ENCODE peak calls at places on chromosome 2, in nine cellular contexts. One of them, this sample, is unnamed.

GRCh38 chr2:74011246-74011645 is 26.5 kb downstream of the TET3 start:
- DNase-seq in SK-N-SH: no peak
- DNase-seq in endodermal cell: no peak
- DNase-seq in fibroblast of lung: no peak
- DNase-seq in adrenal gland: no peak
- DNase-seq in upper lobe of right lung: no peak
- DNase-seq in psoas muscle: no peak
- DNase-seq in Peyer's patch: peak; percentile 62
- DNase-seq in Karpas-422: no peak
- DNase-seq in this sample: peak; percentile 86

GRCh38 chr2:219724628-219725027 is 97.2 kb downstream of the SLC4A3 start:
- DNase-seq in SK-N-SH: no peak
- DNase-seq in endodermal cell: no peak
- DNase-seq in fibroblast of lung: peak; percentile 70
- DNase-seq in adrenal gland: no peak
- DNase-seq in upper lobe of right lung: no peak
- DNase-seq in psoas muscle: no peak
- DNase-seq in Peyer's patch: no peak
- DNase-seq in Karpas-422: no peak
- DNase-seq in this sample: no peak

GRCh38 chr2:209933499-209934458 is 68.7 kb upstream of the RPE start:
- DNase-seq in SK-N-SH: no peak
- DNase-seq in endodermal cell: no peak
- DNase-seq in fibroblast of lung: peak; percentile 94
- DNase-seq in adrenal gland: peak; percentile 67
- DNase-seq in upper lobe of right lung: no peak
- DNase-seq in psoas muscle: no peak
- DNase-seq in Peyer's patch: no peak
- DNase-seq in Karpas-422: no peak
- DNase-seq in this sample: no peak

GRCh38 chr2:112335600-112335999 is 60.2 kb downstream of the ZC3H6 start:
- DNase-seq in SK-N-SH: no peak
- DNase-seq in endodermal cell: no peak
- DNase-seq in fibroblast of lung: no peak
- DNase-seq in adrenal gland: no peak
- DNase-seq in upper lobe of right lung: no peak
- DNase-seq in psoas muscle: no peak
- DNase-seq in Peyer's patch: no peak
- DNase-seq in Karpas-422: no peak
- DNase-seq in this sample: no peak

GRCh38 chr2:97728091-97728596 is 14.8 kb downstream of the ZAP70 start:
- DNase-seq in SK-N-SH: no peak
- DNase-seq in endodermal cell: no peak
- DNase-seq in fibroblast of lung: peak; percentile 34
- DNase-seq in adrenal gland: no peak
- DNase-seq in upper lobe of right lung: peak; percentile 57
- DNase-seq in psoas muscle: no peak
- DNase-seq in Peyer's patch: peak; percentile 44
- DNase-seq in Karpas-422: no peak
- DNase-seq in this sample: no peak

GRCh38 chr2:237863659-237864029 is 4.2 kb downstream of the RAMP1 start:
- DNase-seq in SK-N-SH: no peak
- DNase-seq in endodermal cell: no peak
- DNase-seq in fibroblast of lung: no peak
- DNase-seq in adrenal gland: no peak
- DNase-seq in upper lobe of right lung: peak; percentile 33
- DNase-seq in psoas muscle: no peak
- DNase-seq in Peyer's patch: peak; percentile 27
- DNase-seq in Karpas-422: no peak
- DNase-seq in this sample: no peak

GRCh38 chr2:51027442-51027841 is 4.5 kb downstream of the NRXN1 start:
- DNase-seq in SK-N-SH: no peak
- DNase-seq in endodermal cell: no peak
- DNase-seq in fibroblast of lung: no peak
- DNase-seq in adrenal gland: no peak
- DNase-seq in upper lobe of right lung: no peak
- DNase-seq in psoas muscle: peak; percentile 10
- DNase-seq in Peyer's patch: no peak
- DNase-seq in Karpas-422: no peak
- DNase-seq in this sample: no peak

GRCh38 chr2:21469564-21469963 is 345.8 kb downstream of the TDRD15 start:
- DNase-seq in SK-N-SH: no peak
- DNase-seq in endodermal cell: no peak
- DNase-seq in fibroblast of lung: no peak
- DNase-seq in adrenal gland: no peak
- DNase-seq in upper lobe of right lung: no peak
- DNase-seq in psoas muscle: no peak
- DNase-seq in Peyer's patch: no peak
- DNase-seq in Karpas-422: no peak
- DNase-seq in this sample: no peak

GRCh38 chr2:160114020-160114419 is 51.6 kb upstream of the PLA2R1 start:
- DNase-seq in SK-N-SH: no peak
- DNase-seq in endodermal cell: no peak
- DNase-seq in fibroblast of lung: no peak
- DNase-seq in adrenal gland: no peak
- DNase-seq in upper lobe of right lung: no peak
- DNase-seq in psoas muscle: no peak
- DNase-seq in Peyer's patch: no peak
- DNase-seq in Karpas-422: no peak
- DNase-seq in this sample: no peak

GRCh38 chr2:177329035-177329434 is 63.5 kb upstream of the AGPS start:
- DNase-seq in SK-N-SH: no peak
- DNase-seq in endodermal cell: no peak
- DNase-seq in fibroblast of lung: no peak
- DNase-seq in adrenal gland: no peak
- DNase-seq in upper lobe of right lung: no peak
- DNase-seq in psoas muscle: no peak
- DNase-seq in Peyer's patch: no peak
- DNase-seq in Karpas-422: no peak
- DNase-seq in this sample: no peak

GRCh38 chr2:239263231-239263936 is 137.4 kb downstream of the HDAC4 start:
- DNase-seq in SK-N-SH: no peak
- DNase-seq in endodermal cell: peak; percentile 30
- DNase-seq in fibroblast of lung: peak; percentile 39
- DNase-seq in adrenal gland: peak; percentile 16
- DNase-seq in upper lobe of right lung: peak; percentile 64
- DNase-seq in psoas muscle: peak; percentile 23
- DNase-seq in Peyer's patch: peak; percentile 28
- DNase-seq in Karpas-422: no peak
- DNase-seq in this sample: no peak

GRCh38 chr2:239263937-239264837 is 136.6 kb downstream of the HDAC4 start:
- DNase-seq in SK-N-SH: no peak
- DNase-seq in endodermal cell: no peak
- DNase-seq in fibroblast of lung: peak; percentile 77
- DNase-seq in adrenal gland: peak; percentile 74
- DNase-seq in upper lobe of right lung: peak; percentile 61
- DNase-seq in psoas muscle: peak; percentile 31
- DNase-seq in Peyer's patch: no peak
- DNase-seq in Karpas-422: peak; percentile 58
- DNase-seq in this sample: no peak

GRCh38 chr2:239266436-239266770 is 134.4 kb downstream of the HDAC4 start:
- DNase-seq in SK-N-SH: no peak
- DNase-seq in endodermal cell: no peak
- DNase-seq in fibroblast of lung: no peak
- DNase-seq in adrenal gland: no peak
- DNase-seq in upper lobe of right lung: no peak
- DNase-seq in psoas muscle: no peak
- DNase-seq in Peyer's patch: no peak
- DNase-seq in Karpas-422: no peak
- DNase-seq in this sample: peak; percentile 73

GRCh38 chr2:239265681-239266435 is 135.0 kb downstream of the HDAC4 start:
- DNase-seq in SK-N-SH: no peak
- DNase-seq in endodermal cell: no peak
- DNase-seq in fibroblast of lung: no peak
- DNase-seq in adrenal gland: peak; percentile 13
- DNase-seq in upper lobe of right lung: no peak
- DNase-seq in psoas muscle: no peak
- DNase-seq in Peyer's patch: no peak
- DNase-seq in Karpas-422: no peak
- DNase-seq in this sample: no peak

GRCh38 chr2:239264838-239265651 is 135.8 kb downstream of the HDAC4 start:
- DNase-seq in SK-N-SH: no peak
- DNase-seq in endodermal cell: no peak
- DNase-seq in fibroblast of lung: peak; percentile 86
- DNase-seq in adrenal gland: peak; percentile 70
- DNase-seq in upper lobe of right lung: peak; percentile 71
- DNase-seq in psoas muscle: peak; percentile 36
- DNase-seq in Peyer's patch: no peak
- DNase-seq in Karpas-422: no peak
- DNase-seq in this sample: peak; percentile 63
- H3K27me3 ChIP-seq in SK-N-SH: no peaks in the 10 kb centered on the region
- H3K27me3 ChIP-seq in endodermal cell: no peaks in the 10 kb centered on the region
- H3K27me3 ChIP-seq in fibroblast of lung: no peaks in the 10 kb centered on the region
- H3K27me3 ChIP-seq in adrenal gland: no peaks in the 10 kb centered on the region
- H3K27me3 ChIP-seq in upper lobe of right lung: no peaks in the 10 kb centered on the region
- H3K27me3 ChIP-seq in psoas muscle: no peaks in the 10 kb centered on the region
- H3K27me3 ChIP-seq in Peyer's patch: no peaks in the 10 kb centered on the region
- H3K27me3 ChIP-seq in Karpas-422: no peaks in the 10 kb centered on the region
- H3K27me3 ChIP-seq in this sample: no peaks in the 10 kb centered on the region

GRCh38 chr2:16258350-16258749 is 318.0 kb downstream of the MYCN start:
- DNase-seq in SK-N-SH: no peak
- DNase-seq in endodermal cell: peak; percentile 16
- DNase-seq in fibroblast of lung: no peak
- DNase-seq in adrenal gland: no peak
- DNase-seq in upper lobe of right lung: no peak
- DNase-seq in psoas muscle: no peak
- DNase-seq in Peyer's patch: no peak
- DNase-seq in Karpas-422: no peak
- DNase-seq in this sample: no peak

GRCh38 chr2:16257725-16258028 is 317.3 kb downstream of the MYCN start:
- DNase-seq in SK-N-SH: no peak
- DNase-seq in endodermal cell: peak; percentile 41
- DNase-seq in fibroblast of lung: no peak
- DNase-seq in adrenal gland: no peak
- DNase-seq in upper lobe of right lung: no peak
- DNase-seq in psoas muscle: no peak
- DNase-seq in Peyer's patch: no peak
- DNase-seq in Karpas-422: no peak
- DNase-seq in this sample: no peak

GRCh38 chr2:16256601-16257000 is 316.3 kb downstream of the MYCN start:
- DNase-seq in SK-N-SH: no peak
- DNase-seq in endodermal cell: peak; percentile 4
- DNase-seq in fibroblast of lung: no peak
- DNase-seq in adrenal gland: no peak
- DNase-seq in upper lobe of right lung: no peak
- DNase-seq in psoas muscle: no peak
- DNase-seq in Peyer's patch: no peak
- DNase-seq in Karpas-422: no peak
- DNase-seq in this sample: no peak

GRCh38 chr2:16259010-16259409 is 318.7 kb downstream of the MYCN start:
- DNase-seq in SK-N-SH: no peak
- DNase-seq in endodermal cell: no peak
- DNase-seq in fibroblast of lung: no peak
- DNase-seq in adrenal gland: no peak
- DNase-seq in upper lobe of right lung: no peak
- DNase-seq in psoas muscle: no peak
- DNase-seq in Peyer's patch: no peak
- DNase-seq in Karpas-422: no peak
- DNase-seq in this sample: no peak

GRCh38 chr2:16257001-16257724 is 316.8 kb downstream of the MYCN start:
- DNase-seq in SK-N-SH: no peak
- DNase-seq in endodermal cell: peak; percentile 22
- DNase-seq in fibroblast of lung: no peak
- DNase-seq in adrenal gland: no peak
- DNase-seq in upper lobe of right lung: no peak
- DNase-seq in psoas muscle: no peak
- DNase-seq in Peyer's patch: no peak
- DNase-seq in Karpas-422: no peak
- DNase-seq in this sample: no peak
- H3K4me1 ChIP-seq in SK-N-SH: no peaks in the 10 kb centered on the region
- H3K4me1 ChIP-seq in endodermal cell: peaks cover 5% of the 10 kb centered on the region
- H3K4me1 ChIP-seq in fibroblast of lung: no peaks in the 10 kb centered on the region
- H3K4me1 ChIP-seq in adrenal gland: no peaks in the 10 kb centered on the region
- H3K4me1 ChIP-seq in upper lobe of right lung: no peaks in the 10 kb centered on the region
- H3K4me1 ChIP-seq in psoas muscle: no peaks in the 10 kb centered on the region
- H3K4me1 ChIP-seq in Peyer's patch: no peaks in the 10 kb centered on the region
- H3K4me1 ChIP-seq in Karpas-422: no peaks in the 10 kb centered on the region
- H3K4me1 ChIP-seq in this sample: no peaks in the 10 kb centered on the region

DNA sequence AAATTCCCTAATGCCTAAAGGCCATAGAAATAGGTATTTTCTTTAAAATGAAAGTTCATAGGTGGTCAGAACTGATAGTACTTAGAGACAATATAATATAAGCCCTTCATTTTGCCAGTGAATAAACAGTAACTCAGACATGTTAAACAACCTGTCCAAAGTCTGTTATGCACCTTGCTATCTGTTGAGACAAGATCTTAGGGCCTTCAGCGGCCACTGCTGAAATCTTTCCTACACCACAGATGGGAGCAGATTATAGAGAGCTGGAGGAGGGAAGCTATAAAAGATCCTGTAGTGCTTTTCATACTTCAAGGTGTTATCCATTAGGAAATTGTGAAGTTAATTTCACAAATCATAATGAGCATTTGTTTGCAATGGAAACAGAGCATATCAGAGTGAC is 13.7 kb downstream of the CERKL start:
- DNase-seq in SK-N-SH: no peak
- DNase-seq in endodermal cell: no peak
- DNase-seq in fibroblast of lung: no peak
- DNase-seq in adrenal gland: no peak
- DNase-seq in upper lobe of right lung: no peak
- DNase-seq in psoas muscle: no peak
- DNase-seq in Peyer's patch: no peak
- DNase-seq in Karpas-422: no peak
- DNase-seq in this sample: no peak
- H3K27ac ChIP-seq in SK-N-SH: no peak overlapping the region
- H3K27ac ChIP-seq in endodermal cell: no peak overlapping the region
- H3K27ac ChIP-seq in fibroblast of lung: no peak overlapping the region
- H3K27ac ChIP-seq in adrenal gland: no peak overlapping the region
- H3K27ac ChIP-seq in upper lobe of right lung: no peak overlapping the region
- H3K27ac ChIP-seq in psoas muscle: no peak overlapping the region
- H3K27ac ChIP-seq in Peyer's patch: no peak overlapping the region
- H3K27ac ChIP-seq in Karpas-422: peak overlapping the region; percentile 89
- H3K27ac ChIP-seq in this sample: no peak overlapping the region

GRCh38 chr2:96527990-96528679 is 8.4 kb upstream of the ARID5A start:
- DNase-seq in SK-N-SH: no peak
- DNase-seq in endodermal cell: no peak
- DNase-seq in fibroblast of lung: peak; percentile 44
- DNase-seq in adrenal gland: peak; percentile 46
- DNase-seq in upper lobe of right lung: peak; percentile 73
- DNase-seq in psoas muscle: peak; percentile 49
- DNase-seq in Peyer's patch: peak; percentile 74
- DNase-seq in Karpas-422: peak; percentile 52
- DNase-seq in this sample: no peak
- H3K27me3 ChIP-seq in SK-N-SH: no peaks in the 10 kb centered on the region
- H3K27me3 ChIP-seq in endodermal cell: peaks cover 29% of the 10 kb centered on the region
- H3K27me3 ChIP-seq in fibroblast of lung: peaks cover 2% of the 10 kb centered on the region
- H3K27me3 ChIP-seq in adrenal gland: no peaks in the 10 kb centered on the region
- H3K27me3 ChIP-seq in upper lobe of right lung: no peaks in the 10 kb centered on the region
- H3K27me3 ChIP-seq in psoas muscle: no peaks in the 10 kb centered on the region
- H3K27me3 ChIP-seq in Peyer's patch: no peaks in the 10 kb centered on the region
- H3K27me3 ChIP-seq in Karpas-422: no peaks in the 10 kb centered on the region
- H3K27me3 ChIP-seq in this sample: no peaks in the 10 kb centered on the region